ENCODE peak calls at places on chromosomes 16 and 17, in four cellular contexts. L is germinal center; Q is stromal cell of bone marrow; H is stimulated activated CD4-positive, alpha-beta T cell treated with anti-CD3 and anti-CD28 coated beads, Interleukin-4, amount 100 ng/mL, for 1 hour. T is an unnamed sample.

GRCh38 chr17:17313350-17313991 is 10.3 kb downstream of the NT5M start:
- DNase-seq in Q (no peak), H (peak), L (peak), T (no peak)

GRCh38 chr16:54937673-54938350 is 7.1 kb downstream of the IRX5 start:
- DNase-seq in Q (no peak), H (no peak), L (no peak), T (no peak)

GRCh38 chr17:46964315-46965265 is 14.5 kb downstream of the RPRML start:
- DNase-seq in L (no peak), H (no peak), Q (no peak), T (no peak)

GRCh38 chr16:26665166-26665939 is 401.4 kb upstream of the C16orf82 start:
- DNase-seq in H (peak), L (no peak), Q (no peak), T (peak)

GRCh38 chr16:64679976-64680375 is 441.9 kb downstream of the CDH11 start:
- DNase-seq in L (no peak), Q (no peak), H (no peak), T (no peak)

GRCh38 chr17:39867891-39868553 is at the start of gene ZPBP2:
- DNase-seq in Q (no peak), H (peak), L (peak), T (no peak)

GRCh38 chr16:49350265-49351103 is 23.1 kb upstream of the C16orf78 start:
- DNase-seq in H (peak), Q (peak), L (peak), T (no peak)

GRCh38 chr16:10965440-10966039 is 21.2 kb downstream of the CLEC16A start:
- DNase-seq in Q (no peak), H (no peak), L (peak), T (no peak)

GRCh38 chr17:83069931-83070374 is 9.5 kb upstream of the METRNL start:
- DNase-seq in H (no peak), Q (no peak), L (no peak), T (no peak)

GRCh38 chr16:89149386-89149785 is 22.2 kb upstream of the CDH15 start:
- DNase-seq in H (no peak), L (no peak), Q (no peak), T (no peak)

GRCh38 chr16:67888311-67888710 is 3.6 kb downstream of the NRN1L start:
- DNase-seq in Q (no peak), H (no peak), L (no peak), T (no peak)

GRCh38 chr17:55348749-55349354 is 72.8 kb downstream of the MMD start:
- DNase-seq in L (peak), H (peak), Q (peak), T (no peak)

GRCh38 chr17:27276653-27277156 is 17.2 kb upstream of the WSB1 start:
- DNase-seq in H (no peak), Q (no peak), L (no peak), T (no peak)

GRCh38 chr17:82332669-82333278 is 792 bp downstream of the SECTM1 start:
- DNase-seq in H (no peak), Q (no peak), L (no peak), T (no peak)

GRCh38 chr17:6361733-6362132 is 73.2 kb downstream of the AIPL1 start:
- DNase-seq in Q (no peak), H (no peak), L (peak), T (no peak)

GRCh38 chr16:20647736-20648135 is 49.7 kb downstream of the ACSM1 start:
- DNase-seq in L (no peak), H (no peak), Q (no peak), T (no peak)

GRCh38 chr17:41848788-41849187 is 11.2 kb downstream of the KLHL10 start:
- DNase-seq in Q (no peak), L (no peak), H (no peak), T (no peak)

GRCh38 chr17:80916246-80916645 is 75.4 kb upstream of the CHMP6 start:
- DNase-seq in L (no peak), H (no peak), Q (no peak), T (no peak)

GRCh38 chr16:286491-287297 is 3.7 kb downstream of the PDIA2 start:
- DNase-seq in L (no peak), H (no peak), Q (no peak), T (no peak)

GRCh38 chr16:67188798-67189197 is 1.1 kb downstream of the EXOC3L1 start:
- DNase-seq in Q (no peak), L (no peak), H (no peak), T (no peak)

GRCh38 chr17:76700627-76701470 is 9.9 kb downstream of the MXRA7 start:
- DNase-seq in L (no peak), H (no peak), Q (peak), T (peak)

GRCh38 chr16:20740007-20740883 is 1.4 kb downstream of the THUMPD1 start:
- DNase-seq in H (peak), Q (no peak), L (peak), T (no peak)

GRCh38 chr16:88393034-88393433 is 10.3 kb downstream of the ZNF469 start:
- DNase-seq in L (no peak), Q (no peak), H (no peak), T (no peak)

GRCh38 chr17:72945468-72945867 is 147.0 kb downstream of the SLC39A11 start:
- DNase-seq in L (no peak), Q (no peak), H (no peak), T (no peak)

GRCh38 chr17:1002412-1002753 is 5.5 kb downstream of the TIMM22 start:
- DNase-seq in L (no peak), H (no peak), Q (peak), T (no peak)

GRCh38 chr16:54204756-54205155 is 81.8 kb downstream of the IRX3 start:
- DNase-seq in L (no peak), H (no peak), Q (no peak), T (no peak)

GRCh38 chr17:74389094-74389753 is 21.9 kb downstream of the GPR142 start:
- DNase-seq in L (no peak), H (no peak), Q (no peak), T (no peak)

GRCh38 chr17:78925234-78925633 is at the start of gene TIMP2:
- DNase-seq in L (peak), H (peak), Q (peak), T (peak)

GRCh38 chr17:50210249-50211225 is 9.1 kb upstream of the COL1A1 start:
- DNase-seq in H (no peak), Q (peak), L (no peak), T (no peak)

GRCh38 chr16:7158481-7158880 is 174.2 kb upstream of the RBFOX1 start:
- DNase-seq in H (no peak), L (no peak), Q (no peak), T (no peak)

GRCh38 chr17:68198931-68199836 is 48.7 kb upstream of the AMZ2 start:
- DNase-seq in L (peak), Q (no peak), H (peak), T (no peak)

GRCh38 chr17:82828875-82829487 is 10.8 kb downstream of the ZNF750 start:
- DNase-seq in H (no peak), L (no peak), Q (no peak), T (no peak)

GRCh38 chr16:79047337-79047736 is 553.2 kb downstream of the MAF start:
- DNase-seq in L (peak), Q (no peak), H (no peak), T (no peak)

GRCh38 chr17:48153711-48154642 is 46.4 kb downstream of the SNX11 start:
- DNase-seq in L (no peak), H (no peak), Q (peak), T (peak)

GRCh38 chr16:887846-888245 is 82.9 kb downstream of the LMF1 start:
- DNase-seq in Q (no peak), H (no peak), L (no peak), T (no peak)

GRCh38 chr17:35314415-35315216 is 58.8 kb downstream of the SLFN11 start:
- DNase-seq in Q (no peak), H (no peak), L (no peak), T (no peak)

GRCh38 chr16:88505405-88506082 is 52.5 kb downstream of the ZFPM1 start:
- DNase-seq in L (peak), H (peak), Q (no peak), T (peak)

GRCh38 chr16:71648921-71649320 is 22.9 kb downstream of the MARVELD3 start:
- DNase-seq in H (no peak), Q (no peak), L (no peak), T (no peak)